ENCODE peak calls at places on chromosomes 3 and 15, in four cellular contexts. D is stimulated activated effector memory CD8-positive, alpha-beta T cell treated with anti-CD3 and anti-CD28 coated beads, Interleukin-12 subunit alpha, Interleukin-12 subunit beta, amount 100 ng/mL, for 72 hours; H is pons; Q is endothelial cell of umbilical vein. J is an unnamed sample.

GRCh38 chr15:32700501-32701150 is 17.2 kb upstream of the GREM1 start:
- DNase-seq in D (no peak), H (no peak), Q (no peak), J (no peak)

GRCh38 chr15:51884517-51885236 is 55.2 kb downstream of the TMOD3 start:
- DNase-seq in D (no peak), H (no peak), Q (peak; percentile 88), J (no peak)

GRCh38 chr15:79329186-79329611 is 18.3 kb downstream of the TMED3 start:
- DNase-seq in D (no peak), H (no peak), Q (peak; percentile 84), J (no peak)

GRCh38 chr3:143478124-143478693 is 358.6 kb downstream of the CHST2 start:
- DNase-seq in D (no peak), H (no peak), Q (no peak), J (no peak)

GRCh38 chr15:41583795-41584194 is 24.8 kb downstream of the TYRO3 start:
- DNase-seq in D (no peak), H (no peak), Q (no peak), J (no peak)

GRCh38 chr15:74840851-74841760 is 1.9 kb downstream of the ULK3 start:
- DNase-seq in D (no peak), H (no peak), Q (no peak), J (no peak)

GRCh38 chr3:17038141-17038540 is 153.4 kb downstream of the PLCL2 start:
- DNase-seq in D (no peak), H (no peak), Q (no peak), J (no peak)

GRCh38 chr3:156790141-156790540 is 36.0 kb upstream of the LEKR1 start:
- DNase-seq in D (no peak), H (no peak), Q (no peak), J (no peak)

GRCh38 chr3:168722091-168722490 is 626.4 kb upstream of the GOLIM4 start:
- DNase-seq in D (no peak), H (no peak), Q (no peak), J (no peak)

GRCh38 chr3:147540921-147541320 is 131.8 kb downstream of the ZIC1 start:
- DNase-seq in D (no peak), H (no peak), Q (no peak), J (no peak)

GRCh38 chr15:24696201-24696600 is 20.6 kb downstream of the NPAP1 start:
- DNase-seq in D (no peak), H (no peak), Q (no peak), J (no peak)

GRCh38 chr15:29456255-29456654 is 186.6 kb upstream of the NSMCE3 start:
- DNase-seq in D (no peak), H (no peak), Q (no peak), J (no peak)

GRCh38 chr3:65851827-65852226 is 186.9 kb downstream of the MAGI1 start:
- DNase-seq in D (no peak), H (no peak), Q (no peak), J (no peak)

GRCh38 chr15:55389276-55389631 is 18.9 kb downstream of the CCPG1 start:
- DNase-seq in D (no peak), H (no peak), Q (no peak), J (no peak)

GRCh38 chr3:35936571-35936970 is 297.2 kb downstream of the ARPP21 start:
- DNase-seq in D (no peak), H (no peak), Q (no peak), J (no peak)

GRCh38 chr3:138081371-138082084 is 33.9 kb downstream of the DZIP1L start:
- DNase-seq in D (no peak), H (no peak), Q (no peak), J (no peak)

GRCh38 chr3:50146316-50146901 is 8.7 kb upstream of the SEMA3F start:
- DNase-seq in D (no peak), H (no peak), Q (no peak), J (no peak)

GRCh38 chr3:66140763-66141372 is 79.9 kb upstream of the SLC25A26 start:
- DNase-seq in D (no peak), H (no peak), Q (no peak), J (no peak)

GRCh38 chr15:70447927-70448698 is 315.2 kb downstream of the UACA start:
- DNase-seq in D (no peak), H (no peak), Q (no peak), J (peak; percentile 36)

GRCh38 chr3:192639987-192640386 is 87.4 kb downstream of the FGF12 start:
- DNase-seq in D (no peak), H (no peak), Q (no peak), J (no peak)

GRCh38 chr3:157176108-157176507 is 16.2 kb upstream of the CCNL1 start:
- DNase-seq in D (no peak), H (no peak), Q (peak; percentile 43), J (no peak)

GRCh38 chr3:47661121-47661752 is 82.6 kb upstream of the CSPG5 start:
- DNase-seq in D (no peak), H (no peak), Q (peak; percentile 8), J (peak; percentile 20)

GRCh38 chr3:14203521-14204079 is 25.0 kb downstream of the LSM3 start:
- DNase-seq in D (no peak), H (peak; percentile 90), Q (peak; percentile 72), J (peak; percentile 93)

GRCh38 chr3:94429517-94429916 is 366.7 kb downstream of the NSUN3 start:
- DNase-seq in D (no peak), H (no peak), Q (no peak), J (no peak)

GRCh38 chr3:155078959-155079794 is 942 bp upstream of the MME start:
- DNase-seq in D (no peak), H (no peak), Q (peak; percentile 32), J (no peak)

GRCh38 chr3:177679568-177680441 is 482.5 kb upstream of the TBL1XR1 start:
- DNase-seq in D (peak; percentile 73), H (no peak), Q (peak; percentile 76), J (no peak)

GRCh38 chr3:149599236-149599635 is 58.6 kb downstream of the WWTR1 start:
- DNase-seq in D (no peak), H (peak; percentile 35), Q (peak; percentile 97), J (peak; percentile 15)

GRCh38 chr3:9727041-9727595 is 4.4 kb upstream of the BRPF1 start:
- DNase-seq in D (peak; percentile 75), H (no peak), Q (no peak), J (no peak)

GRCh38 chr3:36729204-36730056 is 34.9 kb downstream of the DCLK3 start:
- DNase-seq in D (no peak), H (peak; percentile 67), Q (peak; percentile 50), J (peak; percentile 57)